ENCODE peak calls at places on chromosomes 6 and 20, in six cellular contexts. One of them, this sample, is unnamed.

GRCh38 chr20:18279231-18279630 is 9.1 kb upstream of the ZNF133 start:
- DNase-seq in CD8-positive, alpha-beta T cell: no peak
- DNase-seq in neural crest cell: no peak
- DNase-seq in left lung: no peak
- DNase-seq in GM23338: no peak
- DNase-seq in astrocyte of the spinal cord: no peak
- DNase-seq in this sample: no peak

GRCh38 chr20:25517124-25517523 is 68.2 kb downstream of the NINL start:
- DNase-seq in CD8-positive, alpha-beta T cell: no peak
- DNase-seq in astrocyte of the spinal cord: no peak
- DNase-seq in neural crest cell: no peak
- DNase-seq in left lung: no peak
- DNase-seq in GM23338: no peak
- DNase-seq in this sample: no peak

GRCh38 chr20:50272413-50273120 is 81.9 kb downstream of the CEBPB start:
- DNase-seq in left lung: no peak
- DNase-seq in neural crest cell: no peak
- DNase-seq in astrocyte of the spinal cord: no peak
- DNase-seq in GM23338: no peak
- DNase-seq in CD8-positive, alpha-beta T cell: no peak
- DNase-seq in this sample: no peak

GRCh38 chr20:37246736-37247135 is 14.9 kb downstream of the GHRH start:
- DNase-seq in neural crest cell: no peak
- DNase-seq in left lung: no peak
- DNase-seq in GM23338: no peak
- DNase-seq in astrocyte of the spinal cord: no peak
- DNase-seq in CD8-positive, alpha-beta T cell: no peak
- DNase-seq in this sample: no peak

GRCh38 chr20:40073535-40074111 is 615.4 kb downstream of the MAFB start:
- DNase-seq in CD8-positive, alpha-beta T cell: no peak
- DNase-seq in left lung: no peak
- DNase-seq in neural crest cell: no peak
- DNase-seq in GM23338: peak
- DNase-seq in astrocyte of the spinal cord: peak
- DNase-seq in this sample: peak

GRCh38 chr6:54879188-54879985 is 32.8 kb downstream of the FAM83B start:
- DNase-seq in astrocyte of the spinal cord: no peak
- DNase-seq in CD8-positive, alpha-beta T cell: no peak
- DNase-seq in left lung: no peak
- DNase-seq in neural crest cell: no peak
- DNase-seq in GM23338: no peak
- DNase-seq in this sample: no peak

GRCh38 chr6:89048286-89048923 is 32.1 kb upstream of the PNRC1 start:
- DNase-seq in CD8-positive, alpha-beta T cell: no peak
- DNase-seq in astrocyte of the spinal cord: no peak
- DNase-seq in neural crest cell: no peak
- DNase-seq in GM23338: peak
- DNase-seq in left lung: no peak
- DNase-seq in this sample: no peak

GRCh38 chr6:31396422-31397152 is 6.8 kb upstream of the MICA start:
- DNase-seq in left lung: peak
- DNase-seq in CD8-positive, alpha-beta T cell: peak
- DNase-seq in astrocyte of the spinal cord: peak
- DNase-seq in neural crest cell: peak
- DNase-seq in GM23338: peak
- DNase-seq in this sample: peak

GRCh38 chr6:90676516-90676915 is 89.6 kb upstream of the MAP3K7 start:
- DNase-seq in neural crest cell: no peak
- DNase-seq in astrocyte of the spinal cord: no peak
- DNase-seq in CD8-positive, alpha-beta T cell: no peak
- DNase-seq in left lung: no peak
- DNase-seq in GM23338: peak
- DNase-seq in this sample: no peak

GRCh38 chr20:17875106-17875980 is 93.3 kb downstream of the SNX5 start:
- DNase-seq in neural crest cell: no peak
- DNase-seq in CD8-positive, alpha-beta T cell: no peak
- DNase-seq in astrocyte of the spinal cord: peak
- DNase-seq in left lung: peak
- DNase-seq in GM23338: no peak
- DNase-seq in this sample: no peak

GRCh38 chr6:114096553-114097172 is 125.7 kb upstream of the HDAC2 start:
- DNase-seq in CD8-positive, alpha-beta T cell: no peak
- DNase-seq in neural crest cell: no peak
- DNase-seq in astrocyte of the spinal cord: peak
- DNase-seq in GM23338: peak
- DNase-seq in left lung: no peak
- DNase-seq in this sample: peak

GRCh38 chr6:47109281-47109680 is 67.1 kb upstream of the ADGRF1 start:
- DNase-seq in GM23338: no peak
- DNase-seq in left lung: no peak
- DNase-seq in CD8-positive, alpha-beta T cell: no peak
- DNase-seq in neural crest cell: no peak
- DNase-seq in astrocyte of the spinal cord: no peak
- DNase-seq in this sample: peak

GRCh38 chr6:148657053-148657452 is 89.8 kb upstream of the UST start:
- DNase-seq in left lung: peak
- DNase-seq in astrocyte of the spinal cord: no peak
- DNase-seq in CD8-positive, alpha-beta T cell: no peak
- DNase-seq in GM23338: no peak
- DNase-seq in neural crest cell: no peak
- DNase-seq in this sample: no peak

GRCh38 chr6:117908246-117909107 is 1.4 kb downstream of the SLC35F1 start:
- DNase-seq in CD8-positive, alpha-beta T cell: no peak
- DNase-seq in astrocyte of the spinal cord: no peak
- DNase-seq in neural crest cell: peak
- DNase-seq in left lung: peak
- DNase-seq in GM23338: peak
- DNase-seq in this sample: no peak

GRCh38 chr6:166733900-166734299 is 106.8 kb upstream of the RPS6KA2 start:
- DNase-seq in GM23338: no peak
- DNase-seq in neural crest cell: no peak
- DNase-seq in CD8-positive, alpha-beta T cell: no peak
- DNase-seq in left lung: no peak
- DNase-seq in astrocyte of the spinal cord: no peak
- DNase-seq in this sample: no peak

GRCh38 chr6:153231048-153231635 is 100.1 kb upstream of the RGS17 start:
- DNase-seq in left lung: peak
- DNase-seq in GM23338: peak
- DNase-seq in CD8-positive, alpha-beta T cell: no peak
- DNase-seq in astrocyte of the spinal cord: peak
- DNase-seq in neural crest cell: peak
- DNase-seq in this sample: peak

GRCh38 chr6:53640361-53640760 is 25.2 kb downstream of the KLHL31 start:
- DNase-seq in neural crest cell: no peak
- DNase-seq in left lung: no peak
- DNase-seq in astrocyte of the spinal cord: no peak
- DNase-seq in GM23338: no peak
- DNase-seq in CD8-positive, alpha-beta T cell: no peak
- DNase-seq in this sample: no peak

GRCh38 chr6:163408352-163408991 is 6.0 kb upstream of the QKI start:
- DNase-seq in astrocyte of the spinal cord: no peak
- DNase-seq in GM23338: no peak
- DNase-seq in CD8-positive, alpha-beta T cell: no peak
- DNase-seq in neural crest cell: no peak
- DNase-seq in left lung: no peak
- DNase-seq in this sample: no peak

GRCh38 chr20:24462461-24463010 is 6.9 kb upstream of the SYNDIG1 start:
- DNase-seq in GM23338: peak
- DNase-seq in neural crest cell: no peak
- DNase-seq in left lung: no peak
- DNase-seq in astrocyte of the spinal cord: no peak
- DNase-seq in CD8-positive, alpha-beta T cell: no peak
- DNase-seq in this sample: no peak

GRCh38 chr20:12113468-12114371 is 196.0 kb downstream of the BTBD3 start:
- DNase-seq in left lung: no peak
- DNase-seq in neural crest cell: no peak
- DNase-seq in astrocyte of the spinal cord: peak
- DNase-seq in CD8-positive, alpha-beta T cell: no peak
- DNase-seq in GM23338: no peak
- DNase-seq in this sample: no peak

GRCh38 chr20:40279390-40279789 is 409.6 kb downstream of the MAFB start:
- DNase-seq in astrocyte of the spinal cord: peak
- DNase-seq in neural crest cell: no peak
- DNase-seq in CD8-positive, alpha-beta T cell: no peak
- DNase-seq in left lung: peak
- DNase-seq in GM23338: no peak
- DNase-seq in this sample: no peak

GRCh38 chr6:6916598-6916997 is 191.2 kb upstream of the RREB1 start:
- DNase-seq in left lung: no peak
- DNase-seq in CD8-positive, alpha-beta T cell: no peak
- DNase-seq in neural crest cell: no peak
- DNase-seq in astrocyte of the spinal cord: no peak
- DNase-seq in GM23338: no peak
- DNase-seq in this sample: no peak

GRCh38 chr6:21965029-21965428 is 331.8 kb downstream of the PRL start:
- DNase-seq in GM23338: no peak
- DNase-seq in CD8-positive, alpha-beta T cell: no peak
- DNase-seq in neural crest cell: no peak
- DNase-seq in left lung: no peak
- DNase-seq in astrocyte of the spinal cord: no peak
- DNase-seq in this sample: no peak

GRCh38 chr20:15039088-15039762 is 701.8 kb upstream of the FLRT3 start:
- DNase-seq in left lung: no peak
- DNase-seq in astrocyte of the spinal cord: no peak
- DNase-seq in GM23338: no peak
- DNase-seq in neural crest cell: no peak
- DNase-seq in CD8-positive, alpha-beta T cell: no peak
- DNase-seq in this sample: no peak

DNA sequence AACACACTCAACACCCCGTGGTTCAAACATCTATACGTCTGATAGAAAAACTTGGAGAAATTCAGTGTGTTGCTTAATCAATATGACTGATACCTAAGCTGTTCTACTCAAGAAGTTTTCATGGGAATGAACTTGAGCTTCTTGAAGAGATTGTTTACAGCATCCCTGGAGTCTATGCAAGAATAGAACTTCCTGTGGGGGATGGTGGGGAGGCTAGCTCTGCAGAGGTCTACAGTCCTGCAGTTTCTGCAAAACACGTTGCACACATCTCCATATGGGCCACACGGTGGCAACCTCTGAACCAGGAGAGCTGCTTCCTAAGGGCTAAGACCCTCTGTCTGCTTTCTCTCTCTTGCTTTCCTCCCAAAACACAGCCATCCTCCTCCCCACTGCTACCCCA is 32.7 kb upstream of the FANCE start:
- DNase-seq in CD8-positive, alpha-beta T cell: no peak
- DNase-seq in astrocyte of the spinal cord: peak
- DNase-seq in left lung: no peak
- DNase-seq in GM23338: peak
- DNase-seq in neural crest cell: no peak
- DNase-seq in this sample: no peak
- TF ChIP-seq CTCF in CD8-positive, alpha-beta T cell: no peak
- TF ChIP-seq CTCF in astrocyte of the spinal cord: peak
- TF ChIP-seq CTCF in left lung: no peak
- TF ChIP-seq CTCF in GM23338: peak
- TF ChIP-seq CTCF in neural crest cell: peak
- TF ChIP-seq CTCF in this sample: peak

DNA sequence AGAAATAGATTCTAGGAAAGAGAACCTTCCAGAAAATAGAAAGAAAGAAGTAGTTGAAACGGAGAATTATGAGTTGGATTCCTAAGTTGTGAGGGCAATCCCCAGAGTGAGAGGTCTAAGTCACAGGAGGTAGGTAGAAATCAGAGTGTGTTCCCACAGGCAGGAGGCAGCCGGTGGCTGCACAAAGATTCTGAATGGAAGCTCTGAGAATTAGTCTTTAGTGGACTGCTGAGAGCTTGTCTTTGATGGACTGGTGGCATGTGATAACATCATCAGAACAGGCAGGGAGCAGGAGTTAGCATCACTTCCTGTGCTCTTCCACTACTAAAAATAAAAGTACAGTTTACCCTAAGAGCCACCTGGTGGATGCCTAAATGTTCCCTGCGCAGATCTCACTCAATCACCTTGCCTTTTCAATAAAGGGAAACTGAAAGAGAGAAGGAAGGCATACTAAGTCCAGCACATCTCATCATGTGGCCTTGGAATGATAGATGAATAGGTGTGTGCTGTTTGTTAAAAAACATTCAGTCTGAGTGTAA is 294.6 kb upstream of the POU3F2 start:
- DNase-seq in neural crest cell: no peak
- DNase-seq in GM23338: peak
- DNase-seq in astrocyte of the spinal cord: no peak
- DNase-seq in left lung: no peak
- DNase-seq in CD8-positive, alpha-beta T cell: no peak
- DNase-seq in this sample: no peak
- TF ChIP-seq CTCF in neural crest cell: peak
- TF ChIP-seq CTCF in GM23338: peak
- TF ChIP-seq CTCF in astrocyte of the spinal cord: no peak
- TF ChIP-seq CTCF in left lung: no peak
- TF ChIP-seq CTCF in CD8-positive, alpha-beta T cell: no peak
- TF ChIP-seq CTCF in this sample: no peak

DNA sequence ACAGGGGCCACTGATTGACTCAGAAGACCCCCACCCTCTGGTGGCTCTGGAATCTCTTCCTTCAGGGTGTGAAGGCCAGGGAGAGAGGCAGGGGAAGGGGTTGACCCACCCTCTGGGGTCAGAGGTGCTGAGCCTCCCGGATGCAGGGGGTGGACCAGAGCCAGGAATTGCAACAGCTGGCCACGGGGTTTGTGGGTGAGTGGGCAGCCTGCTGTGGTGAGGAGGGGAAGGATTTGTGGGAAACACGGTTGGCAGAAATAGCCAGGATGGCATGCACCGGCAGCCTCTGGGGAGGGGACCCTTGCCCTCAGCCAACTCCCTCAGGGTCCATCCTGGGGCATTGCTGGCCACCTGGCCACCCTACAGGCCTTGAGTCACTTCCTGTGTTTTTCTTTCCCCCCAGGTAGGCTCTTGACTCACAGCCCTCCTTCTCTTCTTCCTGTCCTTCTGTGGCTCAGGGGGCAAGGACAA is 92.8 kb downstream of the MRPL14 start:
- DNase-seq in astrocyte of the spinal cord: no peak
- DNase-seq in CD8-positive, alpha-beta T cell: no peak
- DNase-seq in GM23338: no peak
- DNase-seq in left lung: peak
- DNase-seq in neural crest cell: no peak
- DNase-seq in this sample: no peak
- TF ChIP-seq CTCF in astrocyte of the spinal cord: no peak
- TF ChIP-seq CTCF in CD8-positive, alpha-beta T cell: no peak
- TF ChIP-seq CTCF in GM23338: no peak
- TF ChIP-seq CTCF in left lung: no peak
- TF ChIP-seq CTCF in neural crest cell: no peak
- TF ChIP-seq CTCF in this sample: no peak

GRCh38 chr6:168615837-168616236 is 174.9 kb downstream of the SMOC2 start:
- DNase-seq in neural crest cell: no peak
- DNase-seq in left lung: no peak
- DNase-seq in GM23338: no peak
- DNase-seq in CD8-positive, alpha-beta T cell: no peak
- DNase-seq in astrocyte of the spinal cord: no peak
- DNase-seq in this sample: no peak

GRCh38 chr6:168619560-168620314 is 178.8 kb downstream of the SMOC2 start:
- DNase-seq in GM23338: no peak
- DNase-seq in left lung: no peak
- DNase-seq in astrocyte of the spinal cord: no peak
- DNase-seq in CD8-positive, alpha-beta T cell: no peak
- DNase-seq in neural crest cell: no peak
- DNase-seq in this sample: no peak

GRCh38 chr6:168612586-168612985 is 171.6 kb downstream of the SMOC2 start:
- DNase-seq in astrocyte of the spinal cord: no peak
- DNase-seq in CD8-positive, alpha-beta T cell: no peak
- DNase-seq in GM23338: no peak
- DNase-seq in neural crest cell: no peak
- DNase-seq in left lung: no peak
- DNase-seq in this sample: no peak

GRCh38 chr6:168618546-168619315 is 177.7 kb downstream of the SMOC2 start:
- DNase-seq in CD8-positive, alpha-beta T cell: no peak
- DNase-seq in left lung: no peak
- DNase-seq in neural crest cell: no peak
- DNase-seq in GM23338: no peak
- DNase-seq in astrocyte of the spinal cord: no peak
- DNase-seq in this sample: no peak

GRCh38 chr6:168616807-168617756 is 176.1 kb downstream of the SMOC2 start:
- DNase-seq in left lung: no peak
- DNase-seq in GM23338: peak
- DNase-seq in neural crest cell: no peak
- DNase-seq in astrocyte of the spinal cord: no peak
- DNase-seq in CD8-positive, alpha-beta T cell: no peak
- DNase-seq in this sample: no peak
- TF ChIP-seq CTCF in left lung: no peak
- TF ChIP-seq CTCF in GM23338: peak
- TF ChIP-seq CTCF in neural crest cell: peak
- TF ChIP-seq CTCF in astrocyte of the spinal cord: no peak
- TF ChIP-seq CTCF in CD8-positive, alpha-beta T cell: no peak
- TF ChIP-seq CTCF in this sample: no peak